ENCODE peak calls at places on chromosomes 2 and 18, in six cellular contexts. V, X, P, D, G and R are unnamed samples.
A peak's percentile ranks its signal among the peaks of the same experiment; 100 is the strongest.

GRCh38 chr2:174078275-174078674 is 113.1 kb upstream of the SP3 start:
- DNase-seq in V (no peak), X (no peak), P (no peak), D (no peak), G (no peak), R (no peak)

GRCh38 chr18:79882522-79883241 is 68.8 kb downstream of the SLC66A2 start:
- DNase-seq in V (peak; percentile 69), X (no peak), P (no peak), D (no peak), G (no peak), R (peak; percentile 45)

GRCh38 chr2:64601785-64602391 is 51.8 kb downstream of the SERTAD2 start:
- DNase-seq in V (no peak), X (no peak), P (no peak), D (no peak), G (no peak), R (no peak)

GRCh38 chr18:35950628-35950982 is 21.9 kb upstream of the RMP24 start:
- DNase-seq in V (no peak), X (no peak), P (no peak), D (no peak), G (no peak), R (no peak)

GRCh38 chr18:47968006-47968676 is 37.7 kb upstream of the SMAD2 start:
- DNase-seq in V (no peak), X (no peak), P (no peak), D (no peak), G (no peak), R (no peak)

GRCh38 chr2:27613985-27614384 is 14.8 kb downstream of the CCDC121 start:
- DNase-seq in V (no peak), X (no peak), P (no peak), D (no peak), G (no peak), R (no peak)

GRCh38 chr18:57901819-57902600 is 98.9 kb upstream of the ATP8B1 start:
- DNase-seq in V (no peak), X (no peak), P (no peak), D (no peak), G (no peak), R (peak; percentile 64)

GRCh38 chr2:10265328-10266132 is 37.2 kb upstream of the HPCAL1 start:
- DNase-seq in V (no peak), X (peak; percentile 24), P (no peak), D (no peak), G (peak; percentile 57), R (no peak)

GRCh38 chr18:79575891-79576685 is 103.5 kb upstream of the CTDP1 start:
- DNase-seq in V (peak; percentile 84), X (peak; percentile 68), P (peak; percentile 77), D (no peak), G (no peak), R (no peak)

GRCh38 chr2:118834901-118835738 is 12.3 kb downstream of the EN1 start:
- DNase-seq in V (peak; percentile 85), X (no peak), P (no peak), D (no peak), G (no peak), R (no peak)

GRCh38 chr2:211416373-211416772 is 860.0 kb downstream of the CPS1 start:
- DNase-seq in V (no peak), X (no peak), P (no peak), D (no peak), G (no peak), R (no peak)

GRCh38 chr2:51697095-51697494 is 665.2 kb upstream of the NRXN1 start:
- DNase-seq in V (no peak), X (no peak), P (no peak), D (no peak), G (no peak), R (no peak)

GRCh38 chr2:134319581-134320246 is 65.8 kb downstream of the MGAT5 start:
- DNase-seq in V (no peak), X (no peak), P (no peak), D (no peak), G (no peak), R (no peak)

GRCh38 chr2:235444101-235444597 is 49.7 kb upstream of the AGAP1 start:
- DNase-seq in V (no peak), X (no peak), P (no peak), D (no peak), G (no peak), R (peak; percentile 70)

GRCh38 chr2:222451270-222451674 is 26.9 kb downstream of the SGPP2 start:
- DNase-seq in V (no peak), X (no peak), P (no peak), D (no peak), G (no peak), R (no peak)

GRCh38 chr18:50051288-50051687 is 143.7 kb downstream of the MYO5B start:
- DNase-seq in V (no peak), X (no peak), P (no peak), D (no peak), G (peak; percentile 15), R (no peak)

GRCh38 chr2:37588316-37588777 is 83.1 kb downstream of the CDC42EP3 start:
- DNase-seq in V (no peak), X (no peak), P (no peak), D (no peak), G (no peak), R (no peak)

GRCh38 chr2:113966832-113967231 is 76.9 kb downstream of the ACTR3 start:
- DNase-seq in V (no peak), X (no peak), P (no peak), D (no peak), G (peak; percentile 44), R (no peak)

GRCh38 chr18:13281406-13281805 is 62.8 kb downstream of the LDLRAD4 start:
- DNase-seq in V (no peak), X (no peak), P (no peak), D (no peak), G (no peak), R (no peak)

GRCh38 chr18:79942211-79942610 is 9.2 kb downstream of the SLC66A2 start:
- DNase-seq in V (no peak), X (peak; percentile 16), P (no peak), D (no peak), G (no peak), R (no peak)

GRCh38 chr2:218001629-218002028 is 1.2 kb downstream of the TNS1 start:
- DNase-seq in V (no peak), X (no peak), P (no peak), D (no peak), G (no peak), R (no peak)

GRCh38 chr2:217997510-217997909 is 5.3 kb downstream of the TNS1 start:
- DNase-seq in V (no peak), X (no peak), P (no peak), D (no peak), G (no peak), R (no peak)

GRCh38 chr2:218002103-218002502 is 692 bp downstream of the TNS1 start:
- DNase-seq in V (no peak), X (no peak), P (no peak), D (no peak), G (no peak), R (no peak)

GRCh38 chr2:217998926-217999633 is 3.7 kb downstream of the TNS1 start:
- DNase-seq in V (no peak), X (no peak), P (no peak), D (no peak), G (no peak), R (no peak)

GRCh38 chr2:218000137-218000536 is 2.7 kb downstream of the TNS1 start:
- DNase-seq in V (no peak), X (peak; percentile 76), P (peak; percentile 26), D (no peak), G (peak; percentile 88), R (no peak)
- TF ChIP-seq CTCF in V (no peak), X (no peak), P (no peak), D (no peak), G (no peak), R (no peak)

GRCh38 chr2:2597712-2598111 is 266.6 kb upstream of the MYT1L start:
- DNase-seq in V (no peak), X (no peak), P (no peak), D (no peak), G (no peak), R (no peak)
- H3K27ac ChIP-seq in V (no peak overlapping the region), X (no peak overlapping the region), P (no peak overlapping the region), D (no peak overlapping the region), G (no peak overlapping the region), R (no peak overlapping the region)

DNA sequence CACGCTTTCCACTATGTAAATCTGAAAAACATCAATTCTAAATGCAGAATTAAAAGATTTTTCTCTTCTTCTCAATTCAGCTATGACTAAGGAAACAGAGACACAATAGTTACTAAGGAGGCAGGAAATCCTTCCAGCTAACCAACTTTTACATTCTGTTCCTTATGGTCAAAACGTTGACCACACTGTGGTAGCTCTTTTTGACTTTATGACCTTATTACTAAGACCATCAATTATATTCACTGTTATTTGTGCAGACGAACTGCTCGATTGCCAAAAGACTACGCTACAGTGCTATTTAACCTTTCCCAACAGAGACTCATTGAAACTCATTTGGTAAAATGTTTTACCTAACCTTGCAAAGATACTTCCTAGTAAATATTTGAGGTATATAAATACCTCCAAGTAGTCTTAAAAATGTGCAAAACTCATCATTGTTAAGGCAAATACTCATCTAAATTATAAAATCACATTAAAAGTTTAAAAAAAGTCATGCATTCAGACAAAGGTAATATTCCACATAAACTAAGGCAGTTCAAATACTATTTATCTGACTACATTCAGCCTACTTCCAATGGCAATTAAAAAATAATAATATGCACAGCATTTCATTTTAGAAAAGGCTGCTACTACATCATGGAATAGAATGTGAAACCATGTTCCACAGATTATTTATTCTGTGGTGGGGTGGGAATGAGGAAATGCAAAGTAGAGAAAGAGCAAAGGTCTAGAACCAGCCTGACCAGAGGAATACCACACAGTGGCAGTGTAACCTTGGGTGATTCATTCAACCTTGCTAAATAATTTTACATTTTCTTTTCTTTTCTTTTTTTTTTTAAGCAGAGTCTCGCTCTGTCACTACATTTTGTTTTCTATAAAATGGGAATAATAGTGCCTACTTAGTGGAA is 139.8 kb downstream of the THADA start:
- DNase-seq in V (no peak), X (no peak), P (no peak), D (no peak), G (peak; percentile 41), R (no peak)
- TF ChIP-seq CTCF in V (no peak), X (no peak), P (no peak), D (no peak), G (no peak), R (no peak)

GRCh38 chr18:62399306-62399705 is 74.2 kb downstream of the TNFRSF11A start:
- DNase-seq in V (no peak), X (no peak), P (no peak), D (no peak), G (no peak), R (no peak)

GRCh38 chr18:62398291-62398690 is 73.2 kb downstream of the TNFRSF11A start:
- DNase-seq in V (no peak), X (no peak), P (no peak), D (no peak), G (no peak), R (no peak)

GRCh38 chr18:62400916-62401315 is 75.8 kb downstream of the TNFRSF11A start:
- DNase-seq in V (no peak), X (no peak), P (no peak), D (no peak), G (no peak), R (no peak)

GRCh38 chr18:62402342-62402948 is 77.3 kb downstream of the TNFRSF11A start:
- DNase-seq in V (no peak), X (no peak), P (no peak), D (no peak), G (no peak), R (no peak)

DNA sequence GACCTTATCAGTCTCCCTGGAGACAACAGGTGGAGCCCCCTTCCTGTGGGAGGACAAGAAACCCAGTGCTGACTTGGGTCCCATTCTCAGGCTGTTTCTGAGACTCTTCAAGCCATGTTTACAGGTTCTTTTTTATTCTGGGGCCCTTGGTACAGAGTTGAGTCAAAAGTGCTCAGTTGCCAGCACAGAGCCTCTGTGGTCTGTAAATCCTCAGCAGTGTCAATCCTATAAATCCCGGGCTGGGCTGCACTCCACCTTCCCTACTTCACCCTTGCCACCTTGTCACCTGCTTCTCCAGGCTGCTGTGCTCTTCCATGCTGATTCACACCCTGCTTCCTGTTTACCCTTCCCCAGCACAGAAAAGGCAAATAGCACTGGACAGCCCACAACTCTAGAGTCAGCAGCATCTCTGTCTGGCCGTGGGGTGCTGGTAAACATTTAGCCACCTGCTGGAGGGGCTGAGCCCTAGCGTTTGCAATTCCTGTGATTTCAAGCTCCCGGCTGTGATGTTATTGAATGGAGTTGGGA is 74.7 kb downstream of the TNFRSF11A start:
- DNase-seq in V (no peak), X (no peak), P (no peak), D (no peak), G (no peak), R (no peak)
- H3K27ac ChIP-seq in V (no peak overlapping the region), X (no peak overlapping the region), P (no peak overlapping the region), D (no peak overlapping the region), G (no peak overlapping the region), R (no peak overlapping the region)